ENCODE peak calls at places on chromosomes 5 and 9, in four cellular contexts. M is K562, Y is IMR-90, T is GM12878. V is an unnamed sample.

GRCh38 chr5:52598954-52599353 is 188.8 kb upstream of the ITGA1 start:
- DNase-seq in M (no peak), Y (no peak), T (no peak), V (no peak)

GRCh38 chr5:111134080-111134479 is 41.9 kb downstream of the WDR36 start:
- DNase-seq in M (no peak), Y (peak), T (no peak), V (no peak)

GRCh38 chr9:14303110-14303509 is 10.8 kb downstream of the NFIB start:
- DNase-seq in M (no peak), Y (no peak), T (no peak), V (no peak)

GRCh38 chr9:87541663-87542062 is 44.0 kb downstream of the DAPK1 start:
- DNase-seq in M (no peak), Y (no peak), T (no peak), V (no peak)

GRCh38 chr5:93191016-93191415 is 390.0 kb downstream of the NR2F1-AS1 start:
- DNase-seq in M (no peak), Y (no peak), T (no peak), V (no peak)

GRCh38 chr5:145680169-145680568 is 155.0 kb downstream of the PRELID2 start:
- DNase-seq in M (peak), Y (no peak), T (no peak), V (peak)

GRCh38 chr9:131656356-131657030 is 83.4 kb downstream of the RAPGEF1 start:
- DNase-seq in M (no peak), Y (no peak), T (peak), V (no peak)

GRCh38 chr9:105447386-105447813 is 434 bp upstream of the FSD1L start:
- DNase-seq in M (no peak), Y (no peak), T (no peak), V (no peak)

GRCh38 chr9:21993893-21994525 is at the start of gene CDKN2A:
- DNase-seq in M (no peak), Y (peak), T (no peak), V (no peak)

GRCh38 chr9:107172160-107172978 is 110.7 kb upstream of the RAD23B start:
- DNase-seq in M (peak), Y (peak), T (peak), V (peak)

GRCh38 chr5:40827479-40827977 is 7.5 kb downstream of the RPL37 start:
- DNase-seq in M (no peak), Y (no peak), T (no peak), V (no peak)

GRCh38 chr5:139711067-139711851 is 63.1 kb downstream of the CXXC5 start:
- DNase-seq in M (peak), Y (peak), T (no peak), V (peak)

GRCh38 chr9:33013962-33014664 is 11.0 kb upstream of the DNAJA1 start:
- DNase-seq in M (no peak), Y (no peak), T (no peak), V (no peak)

GRCh38 chr9:76255781-76256455 is 138.3 kb downstream of the RFK start:
- DNase-seq in M (no peak), Y (peak), T (no peak), V (peak)

GRCh38 chr9:92180669-92181181 is 65.5 kb upstream of the SPTLC1 start:
- DNase-seq in M (peak), Y (peak), T (no peak), V (no peak)

GRCh38 chr5:143060018-143060417 is 289.8 kb downstream of the ARHGAP26 start:
- DNase-seq in M (no peak), Y (peak), T (no peak), V (no peak)

GRCh38 chr5:92962752-92963151 is 618.3 kb downstream of the NR2F1-AS1 start:
- DNase-seq in M (no peak), Y (no peak), T (no peak), V (no peak)

GRCh38 chr5:138653502-138653901 is 78.3 kb upstream of the HSPA9 start:
- DNase-seq in M (no peak), Y (peak), T (no peak), V (peak)

GRCh38 chr5:142164315-142164714 is 55.7 kb downstream of the NDFIP1 start:
- DNase-seq in M (no peak), Y (no peak), T (no peak), V (no peak)

GRCh38 chr9:99169086-99169485 is 52.7 kb downstream of the ALG2 start:
- DNase-seq in M (no peak), Y (no peak), T (no peak), V (no peak)

GRCh38 chr9:99171225-99172128 is 50.3 kb downstream of the ALG2 start:
- DNase-seq in M (no peak), Y (no peak), T (no peak), V (no peak)

GRCh38 chr9:99167694-99168093 is 54.0 kb downstream of the ALG2 start:
- DNase-seq in M (no peak), Y (no peak), T (no peak), V (no peak)

GRCh38 chr9:99172129-99173091 is 49.3 kb downstream of the ALG2 start:
- DNase-seq in M (no peak), Y (no peak), T (no peak), V (no peak)

DNA sequence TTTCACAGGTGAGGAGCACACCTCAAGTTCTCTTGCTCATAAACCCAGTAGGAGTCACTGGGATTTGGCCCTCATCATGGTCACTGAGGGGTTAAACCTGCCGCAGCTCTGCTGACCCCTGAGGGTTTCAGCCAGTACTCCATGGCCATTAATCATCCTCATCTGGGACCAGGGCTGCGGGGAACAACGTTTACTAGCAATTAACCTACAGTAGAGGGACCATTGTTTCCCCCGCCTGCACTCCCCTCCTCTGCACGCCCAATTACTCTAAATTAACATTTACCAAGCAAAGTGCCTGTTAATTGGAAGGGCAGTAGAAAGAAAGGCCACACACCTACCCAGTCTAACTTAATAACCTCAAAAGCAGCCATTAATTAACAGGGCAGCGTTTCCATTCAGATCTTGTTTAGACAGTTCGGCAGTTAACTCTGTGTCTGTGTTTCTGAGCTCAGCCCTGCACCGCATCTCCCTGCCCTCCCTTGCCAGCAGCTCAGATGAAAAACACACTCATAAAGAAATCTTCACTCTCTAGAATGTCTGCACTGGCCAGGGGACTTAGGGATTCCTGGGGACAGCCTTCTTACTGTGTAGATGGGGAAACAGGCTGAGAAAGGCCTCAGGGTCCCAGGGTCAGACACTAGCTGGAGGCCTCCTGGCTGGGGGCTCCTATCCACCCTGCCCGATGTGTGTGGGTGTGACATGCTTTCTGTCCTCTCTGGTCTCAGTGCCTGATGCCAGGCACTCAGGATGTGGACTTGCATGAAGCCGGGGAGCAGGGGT is 51.6 kb downstream of the ALG2 start:
- DNase-seq in M (peak), Y (no peak), T (no peak), V (no peak)
- TF ChIP-seq ELK1 in M (no peak), Y (no peak), T (no peak), V (no peak)

GRCh38 chr5:132467292-132467984 is 23.1 kb downstream of the IRF1 start:
- DNase-seq in M (no peak), Y (no peak), T (peak), V (no peak)
- TF ChIP-seq ELK1 in M (no peak), Y (no peak), T (no peak), V (no peak)

DNA sequence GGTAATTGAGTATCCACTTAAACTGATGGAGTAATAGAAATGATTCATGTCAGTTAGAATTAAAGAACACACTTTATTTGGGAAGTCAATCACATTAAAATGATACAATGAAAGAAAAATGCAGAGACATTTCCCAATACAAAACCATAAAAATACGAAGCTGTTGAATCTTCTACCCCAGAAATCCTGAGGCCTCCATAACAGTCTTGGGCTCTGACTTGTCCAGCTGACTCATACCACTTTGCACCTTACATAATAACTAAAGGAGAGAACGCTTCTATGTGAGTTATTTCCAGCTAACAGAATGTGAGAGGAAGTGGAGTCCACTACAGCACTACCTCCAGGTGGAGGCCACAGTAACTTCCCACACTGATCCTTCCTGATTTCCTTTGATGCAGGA is 305.0 kb downstream of the MRPS30 start:
- DNase-seq in M (no peak), Y (no peak), T (no peak), V (no peak)
- TF ChIP-seq ELK1 in M (no peak), Y (no peak), T (no peak), V (no peak)

GRCh38 chr5:6905883-6906282 is 192.7 kb downstream of the TENT4A start:
- DNase-seq in M (no peak), Y (no peak), T (no peak), V (peak)
- TF ChIP-seq ELK1 in M (no peak), Y (no peak), T (no peak), V (no peak)

GRCh38 chr9:88777498-88778312 is 213.6 kb upstream of the S1PR3 start:
- DNase-seq in M (no peak), Y (peak), T (no peak), V (no peak)
- TF ChIP-seq ELK1 in M (no peak), Y (no peak), T (no peak), V (no peak)

V was measured in A549.